ENCODE peak calls at places on chromosomes 6 and 20, in five cellular contexts. One of them, this sample, is unnamed.

GRCh38 chr20:58891076-58891685 is 38.7 kb downstream of the GNAS start:
- DNase-seq in fibroblast of gingiva: peak
- DNase-seq in stimulated activated CD8-positive, alpha-beta memory T cell treated with anti-CD3 and anti-CD28 coated beads, Interleukin-12 subunit alpha, Interleukin-12 subunit beta, amount 100 ng/mL, for 4 hours: peak
- DNase-seq in substantia nigra: peak
- DNase-seq in activated naive CD4-positive, alpha-beta T cell treated with Interleukin-2 at 50 U/mL for 16 hours: peak
- DNase-seq in this sample: peak

GRCh38 chr20:4613718-4614620 is 107.7 kb upstream of the PRND start:
- DNase-seq in substantia nigra: peak
- DNase-seq in stimulated activated CD8-positive, alpha-beta memory T cell treated with anti-CD3 and anti-CD28 coated beads, Interleukin-12 subunit alpha, Interleukin-12 subunit beta, amount 100 ng/mL, for 4 hours: peak
- DNase-seq in activated naive CD4-positive, alpha-beta T cell treated with Interleukin-2 at 50 U/mL for 16 hours: peak
- DNase-seq in fibroblast of gingiva: peak
- DNase-seq in this sample: peak

GRCh38 chr6:119590066-119590465 is 240.5 kb upstream of the MAN1A1 start:
- DNase-seq in activated naive CD4-positive, alpha-beta T cell treated with Interleukin-2 at 50 U/mL for 16 hours: no peak
- DNase-seq in stimulated activated CD8-positive, alpha-beta memory T cell treated with anti-CD3 and anti-CD28 coated beads, Interleukin-12 subunit alpha, Interleukin-12 subunit beta, amount 100 ng/mL, for 4 hours: no peak
- DNase-seq in fibroblast of gingiva: no peak
- DNase-seq in substantia nigra: no peak
- DNase-seq in this sample: no peak

GRCh38 chr6:122947355-122947754 is 48.7 kb upstream of the CLVS2 start:
- DNase-seq in substantia nigra: no peak
- DNase-seq in stimulated activated CD8-positive, alpha-beta memory T cell treated with anti-CD3 and anti-CD28 coated beads, Interleukin-12 subunit alpha, Interleukin-12 subunit beta, amount 100 ng/mL, for 4 hours: no peak
- DNase-seq in fibroblast of gingiva: no peak
- DNase-seq in activated naive CD4-positive, alpha-beta T cell treated with Interleukin-2 at 50 U/mL for 16 hours: no peak
- DNase-seq in this sample: peak

GRCh38 chr6:158073776-158074175 is 92.1 kb downstream of the SYNJ2 start:
- DNase-seq in activated naive CD4-positive, alpha-beta T cell treated with Interleukin-2 at 50 U/mL for 16 hours: no peak
- DNase-seq in stimulated activated CD8-positive, alpha-beta memory T cell treated with anti-CD3 and anti-CD28 coated beads, Interleukin-12 subunit alpha, Interleukin-12 subunit beta, amount 100 ng/mL, for 4 hours: no peak
- DNase-seq in substantia nigra: no peak
- DNase-seq in fibroblast of gingiva: no peak
- DNase-seq in this sample: no peak

GRCh38 chr6:35327349-35328027 is 14.9 kb upstream of the PPARD start:
- DNase-seq in activated naive CD4-positive, alpha-beta T cell treated with Interleukin-2 at 50 U/mL for 16 hours: peak
- DNase-seq in stimulated activated CD8-positive, alpha-beta memory T cell treated with anti-CD3 and anti-CD28 coated beads, Interleukin-12 subunit alpha, Interleukin-12 subunit beta, amount 100 ng/mL, for 4 hours: peak
- DNase-seq in fibroblast of gingiva: peak
- DNase-seq in substantia nigra: no peak
- DNase-seq in this sample: no peak

GRCh38 chr20:36008461-36009035 is 40.2 kb downstream of the CNBD2 start:
- DNase-seq in stimulated activated CD8-positive, alpha-beta memory T cell treated with anti-CD3 and anti-CD28 coated beads, Interleukin-12 subunit alpha, Interleukin-12 subunit beta, amount 100 ng/mL, for 4 hours: no peak
- DNase-seq in fibroblast of gingiva: no peak
- DNase-seq in activated naive CD4-positive, alpha-beta T cell treated with Interleukin-2 at 50 U/mL for 16 hours: no peak
- DNase-seq in substantia nigra: no peak
- DNase-seq in this sample: no peak

GRCh38 chr6:26556263-26557070 is 18.3 kb downstream of the HMGN4 start:
- DNase-seq in fibroblast of gingiva: peak
- DNase-seq in stimulated activated CD8-positive, alpha-beta memory T cell treated with anti-CD3 and anti-CD28 coated beads, Interleukin-12 subunit alpha, Interleukin-12 subunit beta, amount 100 ng/mL, for 4 hours: no peak
- DNase-seq in substantia nigra: no peak
- DNase-seq in activated naive CD4-positive, alpha-beta T cell treated with Interleukin-2 at 50 U/mL for 16 hours: peak
- DNase-seq in this sample: no peak

GRCh38 chr20:19830351-19830750 is 72.3 kb downstream of the RIN2 start:
- DNase-seq in activated naive CD4-positive, alpha-beta T cell treated with Interleukin-2 at 50 U/mL for 16 hours: no peak
- DNase-seq in stimulated activated CD8-positive, alpha-beta memory T cell treated with anti-CD3 and anti-CD28 coated beads, Interleukin-12 subunit alpha, Interleukin-12 subunit beta, amount 100 ng/mL, for 4 hours: no peak
- DNase-seq in substantia nigra: no peak
- DNase-seq in fibroblast of gingiva: no peak
- DNase-seq in this sample: no peak

GRCh38 chr6:152642578-152643375 is 5.6 kb upstream of the SYNE1 start:
- DNase-seq in activated naive CD4-positive, alpha-beta T cell treated with Interleukin-2 at 50 U/mL for 16 hours: peak
- DNase-seq in fibroblast of gingiva: peak
- DNase-seq in stimulated activated CD8-positive, alpha-beta memory T cell treated with anti-CD3 and anti-CD28 coated beads, Interleukin-12 subunit alpha, Interleukin-12 subunit beta, amount 100 ng/mL, for 4 hours: no peak
- DNase-seq in substantia nigra: peak
- DNase-seq in this sample: peak

GRCh38 chr20:63105211-63106107 is 98.7 kb upstream of the BHLHE23 start:
- DNase-seq in stimulated activated CD8-positive, alpha-beta memory T cell treated with anti-CD3 and anti-CD28 coated beads, Interleukin-12 subunit alpha, Interleukin-12 subunit beta, amount 100 ng/mL, for 4 hours: no peak
- DNase-seq in activated naive CD4-positive, alpha-beta T cell treated with Interleukin-2 at 50 U/mL for 16 hours: no peak
- DNase-seq in fibroblast of gingiva: no peak
- DNase-seq in substantia nigra: no peak
- DNase-seq in this sample: no peak

GRCh38 chr6:14606353-14606752 is 488.8 kb downstream of the CD83 start:
- DNase-seq in stimulated activated CD8-positive, alpha-beta memory T cell treated with anti-CD3 and anti-CD28 coated beads, Interleukin-12 subunit alpha, Interleukin-12 subunit beta, amount 100 ng/mL, for 4 hours: no peak
- DNase-seq in fibroblast of gingiva: no peak
- DNase-seq in substantia nigra: no peak
- DNase-seq in activated naive CD4-positive, alpha-beta T cell treated with Interleukin-2 at 50 U/mL for 16 hours: no peak
- DNase-seq in this sample: no peak

GRCh38 chr20:37278966-37279590 is 10.4 kb upstream of the MANBAL start:
- DNase-seq in activated naive CD4-positive, alpha-beta T cell treated with Interleukin-2 at 50 U/mL for 16 hours: no peak
- DNase-seq in stimulated activated CD8-positive, alpha-beta memory T cell treated with anti-CD3 and anti-CD28 coated beads, Interleukin-12 subunit alpha, Interleukin-12 subunit beta, amount 100 ng/mL, for 4 hours: no peak
- DNase-seq in substantia nigra: no peak
- DNase-seq in fibroblast of gingiva: no peak
- DNase-seq in this sample: no peak

GRCh38 chr20:3174442-3175263 is 1.3 kb upstream of the LZTS3 start:
- DNase-seq in fibroblast of gingiva: peak
- DNase-seq in substantia nigra: no peak
- DNase-seq in activated naive CD4-positive, alpha-beta T cell treated with Interleukin-2 at 50 U/mL for 16 hours: no peak
- DNase-seq in stimulated activated CD8-positive, alpha-beta memory T cell treated with anti-CD3 and anti-CD28 coated beads, Interleukin-12 subunit alpha, Interleukin-12 subunit beta, amount 100 ng/mL, for 4 hours: no peak
- DNase-seq in this sample: no peak

GRCh38 chr6:111624391-111625098 is 18.9 kb upstream of the TRAF3IP2 start:
- DNase-seq in activated naive CD4-positive, alpha-beta T cell treated with Interleukin-2 at 50 U/mL for 16 hours: no peak
- DNase-seq in substantia nigra: no peak
- DNase-seq in fibroblast of gingiva: no peak
- DNase-seq in stimulated activated CD8-positive, alpha-beta memory T cell treated with anti-CD3 and anti-CD28 coated beads, Interleukin-12 subunit alpha, Interleukin-12 subunit beta, amount 100 ng/mL, for 4 hours: no peak
- DNase-seq in this sample: no peak

This sample was measured in cerebellum.